ENCODE peak calls at places on chromosomes 11 and 22, in six cellular contexts. One of them, this sample, is unnamed.

GRCh38 chr11:14503023-14503422 is 3.4 kb upstream of the COPB1 start:
- DNase-seq in lower lobe of right lung: no peak
- DNase-seq in dorsolateral prefrontal cortex: no peak
- DNase-seq in lung: no peak
- DNase-seq in fibroblast of pulmonary artery: peak
- DNase-seq in AG04449: peak
- DNase-seq in this sample: no peak

GRCh38 chr11:2290351-2290841 is 11.3 kb downstream of the C11orf21 start:
- DNase-seq in lung: no peak
- DNase-seq in fibroblast of pulmonary artery: no peak
- DNase-seq in lower lobe of right lung: peak
- DNase-seq in AG04449: no peak
- DNase-seq in dorsolateral prefrontal cortex: no peak
- DNase-seq in this sample: no peak

GRCh38 chr22:42801537-42802165 is 55.4 kb downstream of the ARFGAP3 start:
- DNase-seq in fibroblast of pulmonary artery: no peak
- DNase-seq in lower lobe of right lung: no peak
- DNase-seq in dorsolateral prefrontal cortex: no peak
- DNase-seq in AG04449: no peak
- DNase-seq in lung: no peak
- DNase-seq in this sample: no peak

GRCh38 chr11:105177658-105178057 is 38.1 kb upstream of the CARD18 start:
- DNase-seq in lower lobe of right lung: no peak
- DNase-seq in fibroblast of pulmonary artery: peak
- DNase-seq in AG04449: peak
- DNase-seq in dorsolateral prefrontal cortex: no peak
- DNase-seq in lung: no peak
- DNase-seq in this sample: no peak

GRCh38 chr11:61090092-61090491 is 12.2 kb upstream of the CD5 start:
- DNase-seq in lower lobe of right lung: no peak
- DNase-seq in AG04449: no peak
- DNase-seq in fibroblast of pulmonary artery: no peak
- DNase-seq in dorsolateral prefrontal cortex: no peak
- DNase-seq in lung: no peak
- DNase-seq in this sample: no peak

GRCh38 chr11:131073167-131073566 is 156.9 kb upstream of the SNX19 start:
- DNase-seq in fibroblast of pulmonary artery: no peak
- DNase-seq in lower lobe of right lung: no peak
- DNase-seq in AG04449: no peak
- DNase-seq in dorsolateral prefrontal cortex: no peak
- DNase-seq in lung: no peak
- DNase-seq in this sample: no peak

GRCh38 chr11:76234704-76235232 is 28.5 kb upstream of the WNT11 start:
- DNase-seq in fibroblast of pulmonary artery: no peak
- DNase-seq in dorsolateral prefrontal cortex: peak
- DNase-seq in AG04449: no peak
- DNase-seq in lower lobe of right lung: peak
- DNase-seq in lung: peak
- DNase-seq in this sample: no peak

GRCh38 chr22:45709004-45709739 is 37.5 kb downstream of the ATXN10 start:
- DNase-seq in AG04449: no peak
- DNase-seq in lower lobe of right lung: no peak
- DNase-seq in dorsolateral prefrontal cortex: no peak
- DNase-seq in lung: no peak
- DNase-seq in fibroblast of pulmonary artery: peak
- DNase-seq in this sample: no peak

GRCh38 chr11:87252869-87253268 is 215.1 kb downstream of the TMEM135 start:
- DNase-seq in dorsolateral prefrontal cortex: no peak
- DNase-seq in lower lobe of right lung: no peak
- DNase-seq in fibroblast of pulmonary artery: no peak
- DNase-seq in AG04449: no peak
- DNase-seq in lung: no peak
- DNase-seq in this sample: no peak

GRCh38 chr11:8812438-8812837 is 98.6 kb upstream of the AKIP1 start:
- DNase-seq in dorsolateral prefrontal cortex: no peak
- DNase-seq in lower lobe of right lung: peak
- DNase-seq in AG04449: no peak
- DNase-seq in fibroblast of pulmonary artery: peak
- DNase-seq in lung: peak
- DNase-seq in this sample: no peak

GRCh38 chr22:37501176-37501609 is 15.0 kb upstream of the MFNG start:
- DNase-seq in fibroblast of pulmonary artery: peak
- DNase-seq in lower lobe of right lung: no peak
- DNase-seq in dorsolateral prefrontal cortex: no peak
- DNase-seq in AG04449: no peak
- DNase-seq in lung: no peak
- DNase-seq in this sample: no peak

GRCh38 chr11:62770778-62771143 is 435 bp upstream of the TAF6L start:
- DNase-seq in fibroblast of pulmonary artery: no peak
- DNase-seq in dorsolateral prefrontal cortex: peak
- DNase-seq in AG04449: no peak
- DNase-seq in lung: no peak
- DNase-seq in lower lobe of right lung: no peak
- DNase-seq in this sample: no peak

GRCh38 chr11:32838505-32839274 is 9.0 kb downstream of the PRRG4 start:
- DNase-seq in AG04449: no peak
- DNase-seq in lung: no peak
- DNase-seq in lower lobe of right lung: no peak
- DNase-seq in fibroblast of pulmonary artery: peak
- DNase-seq in dorsolateral prefrontal cortex: no peak
- DNase-seq in this sample: peak

GRCh38 chr22:44486538-44486937 is 11.5 kb downstream of the RTL6 start:
- DNase-seq in lung: no peak
- DNase-seq in fibroblast of pulmonary artery: no peak
- DNase-seq in lower lobe of right lung: no peak
- DNase-seq in AG04449: no peak
- DNase-seq in dorsolateral prefrontal cortex: no peak
- DNase-seq in this sample: no peak

GRCh38 chr11:16981651-16982194 is 32.5 kb downstream of the PLEKHA7 start:
- DNase-seq in dorsolateral prefrontal cortex: peak
- DNase-seq in fibroblast of pulmonary artery: peak
- DNase-seq in lower lobe of right lung: peak
- DNase-seq in AG04449: no peak
- DNase-seq in lung: no peak
- DNase-seq in this sample: peak

GRCh38 chr22:24231706-24232105 is 13.2 kb downstream of the GGT5 start:
- DNase-seq in AG04449: no peak
- DNase-seq in lung: no peak
- DNase-seq in dorsolateral prefrontal cortex: no peak
- DNase-seq in lower lobe of right lung: no peak
- DNase-seq in fibroblast of pulmonary artery: no peak
- DNase-seq in this sample: no peak

GRCh38 chr11:130602700-130603584 is 154.5 kb downstream of the ADAMTS15 start:
- DNase-seq in fibroblast of pulmonary artery: no peak
- DNase-seq in AG04449: no peak
- DNase-seq in lower lobe of right lung: no peak
- DNase-seq in lung: no peak
- DNase-seq in dorsolateral prefrontal cortex: no peak
- DNase-seq in this sample: no peak

GRCh38 chr11:113436672-113437252 is 38.4 kb downstream of the DRD2 start:
- DNase-seq in lower lobe of right lung: no peak
- DNase-seq in AG04449: no peak
- DNase-seq in dorsolateral prefrontal cortex: no peak
- DNase-seq in lung: no peak
- DNase-seq in fibroblast of pulmonary artery: no peak
- DNase-seq in this sample: no peak

GRCh38 chr11:12100886-12101285 is 9.5 kb upstream of the MICAL2 start:
- DNase-seq in dorsolateral prefrontal cortex: peak
- DNase-seq in lower lobe of right lung: peak
- DNase-seq in AG04449: no peak
- DNase-seq in fibroblast of pulmonary artery: no peak
- DNase-seq in lung: peak
- DNase-seq in this sample: no peak

GRCh38 chr11:18776324-18776723 is 15.3 kb downstream of the PTPN5 start:
- DNase-seq in AG04449: no peak
- DNase-seq in lower lobe of right lung: no peak
- DNase-seq in lung: no peak
- DNase-seq in dorsolateral prefrontal cortex: no peak
- DNase-seq in fibroblast of pulmonary artery: no peak
- DNase-seq in this sample: no peak

GRCh38 chr11:108551653-108552462 is 41.7 kb downstream of the EXPH5 start:
- DNase-seq in lower lobe of right lung: no peak
- DNase-seq in fibroblast of pulmonary artery: peak
- DNase-seq in AG04449: no peak
- DNase-seq in lung: no peak
- DNase-seq in dorsolateral prefrontal cortex: no peak
- DNase-seq in this sample: no peak

GRCh38 chr11:128470081-128470480 is 117.3 kb downstream of the ETS1 start:
- DNase-seq in fibroblast of pulmonary artery: no peak
- DNase-seq in dorsolateral prefrontal cortex: no peak
- DNase-seq in lung: no peak
- DNase-seq in lower lobe of right lung: no peak
- DNase-seq in AG04449: no peak
- DNase-seq in this sample: no peak

DNA sequence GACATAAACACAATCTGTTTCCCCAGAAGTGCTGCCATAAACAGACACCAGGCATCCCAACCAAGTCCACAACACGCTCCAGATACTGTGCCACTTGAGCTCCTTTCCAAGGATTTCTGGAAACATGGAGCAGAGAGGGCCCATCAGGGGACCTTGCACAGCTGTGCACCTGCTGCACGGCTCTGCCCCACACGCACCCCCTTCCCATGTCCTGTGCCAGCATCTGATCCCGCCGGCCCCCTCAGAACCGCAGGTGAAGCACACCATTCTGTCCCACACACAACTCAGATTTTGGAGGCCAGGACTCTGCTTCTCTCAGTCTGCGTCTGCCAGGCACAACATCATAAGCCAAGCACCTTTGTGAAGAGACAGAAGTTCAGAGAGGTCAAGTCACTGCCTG is 856.2 kb downstream of the TBC1D22A start:
- DNase-seq in AG04449: no peak
- DNase-seq in lower lobe of right lung: no peak
- DNase-seq in fibroblast of pulmonary artery: no peak
- DNase-seq in lung: no peak
- DNase-seq in dorsolateral prefrontal cortex: no peak
- DNase-seq in this sample: no peak
- H3K4me3 ChIP-seq in AG04449: no peak
- H3K4me3 ChIP-seq in lower lobe of right lung: no peak
- H3K4me3 ChIP-seq in fibroblast of pulmonary artery: no peak
- H3K4me3 ChIP-seq in lung: no peak
- H3K4me3 ChIP-seq in dorsolateral prefrontal cortex: no peak
- H3K4me3 ChIP-seq in this sample: no peak

DNA sequence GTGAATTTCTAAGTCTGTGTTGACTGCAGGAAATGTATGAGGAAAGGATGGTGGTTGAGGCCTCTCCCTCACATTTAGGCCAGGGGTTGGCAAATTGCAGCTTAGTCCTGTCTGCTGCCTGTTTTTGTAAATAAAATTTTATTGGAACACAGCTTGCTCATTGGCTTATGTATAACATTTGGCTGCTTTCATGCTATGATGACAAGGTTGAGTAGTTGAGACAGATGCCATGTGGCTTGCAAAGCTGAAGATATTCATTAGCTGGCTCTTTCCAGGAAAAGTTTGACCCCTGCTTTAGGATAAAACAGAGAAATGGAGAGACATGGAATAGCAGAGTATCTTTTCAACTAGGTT is 46.2 kb downstream of the BCR start:
- DNase-seq in dorsolateral prefrontal cortex: no peak
- DNase-seq in fibroblast of pulmonary artery: peak
- DNase-seq in lower lobe of right lung: peak
- DNase-seq in lung: no peak
- DNase-seq in AG04449: no peak
- DNase-seq in this sample: no peak
- H3K4me3 ChIP-seq in dorsolateral prefrontal cortex: no peak
- H3K4me3 ChIP-seq in fibroblast of pulmonary artery: no peak
- H3K4me3 ChIP-seq in lower lobe of right lung: no peak
- H3K4me3 ChIP-seq in lung: no peak
- H3K4me3 ChIP-seq in AG04449: no peak
- H3K4me3 ChIP-seq in this sample: no peak

DNA sequence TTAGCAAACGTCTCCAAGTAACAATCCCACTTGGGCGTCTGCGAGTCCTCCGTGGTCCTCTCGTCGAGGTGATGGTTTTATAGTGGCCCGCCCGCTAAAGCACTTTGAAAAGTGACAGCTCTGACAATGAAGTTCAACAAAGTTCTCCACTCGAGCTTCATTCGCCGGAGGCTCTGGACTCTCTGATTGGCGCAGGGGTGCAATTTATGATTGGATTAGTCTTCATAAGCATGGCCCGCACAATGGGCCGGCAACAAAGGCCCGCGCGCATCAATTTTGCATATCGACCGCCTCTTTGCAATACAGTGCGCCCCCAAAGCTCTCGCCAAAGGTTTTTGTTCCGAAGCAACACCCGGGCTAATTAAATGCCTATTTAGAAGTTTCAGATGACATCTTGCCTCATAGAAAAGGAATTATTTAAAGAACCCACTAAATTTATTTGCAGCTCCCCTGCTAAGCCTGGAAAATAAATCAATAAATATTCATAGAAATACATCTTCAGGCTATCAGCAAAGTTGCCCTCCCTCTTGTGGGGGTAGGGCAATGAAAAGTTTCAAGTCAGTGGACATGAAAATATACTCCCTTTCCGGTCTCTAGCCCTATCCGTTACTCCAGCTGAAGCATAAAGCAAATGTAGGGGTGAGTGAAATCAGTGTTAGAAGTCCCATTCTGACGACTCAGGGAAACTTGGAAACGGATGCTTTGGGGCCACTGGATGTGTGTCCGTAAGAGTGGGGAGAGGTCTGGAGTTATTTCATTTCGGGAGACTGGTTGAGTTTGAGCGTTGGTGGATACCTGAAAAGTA is at the start of gene DBX1:
- DNase-seq in fibroblast of pulmonary artery: no peak
- DNase-seq in lung: no peak
- DNase-seq in lower lobe of right lung: no peak
- DNase-seq in AG04449: no peak
- DNase-seq in dorsolateral prefrontal cortex: no peak
- DNase-seq in this sample: no peak
- H3K4me3 ChIP-seq in fibroblast of pulmonary artery: no peak
- H3K4me3 ChIP-seq in lung: no peak
- H3K4me3 ChIP-seq in lower lobe of right lung: no peak
- H3K4me3 ChIP-seq in AG04449: no peak
- H3K4me3 ChIP-seq in dorsolateral prefrontal cortex: no peak
- H3K4me3 ChIP-seq in this sample: no peak

GRCh38 chr22:31139066-31139465 is 1.2 kb downstream of the PLA2G3 start:
- DNase-seq in dorsolateral prefrontal cortex: no peak
- DNase-seq in lung: no peak
- DNase-seq in fibroblast of pulmonary artery: no peak
- DNase-seq in lower lobe of right lung: peak
- DNase-seq in AG04449: no peak
- DNase-seq in this sample: no peak

GRCh38 chr22:31140746-31141145 is 438 bp upstream of the PLA2G3 start:
- DNase-seq in lower lobe of right lung: peak
- DNase-seq in fibroblast of pulmonary artery: no peak
- DNase-seq in lung: peak
- DNase-seq in AG04449: no peak
- DNase-seq in dorsolateral prefrontal cortex: no peak
- DNase-seq in this sample: no peak

GRCh38 chr22:31141551-31141950 is 1.2 kb upstream of the PLA2G3 start:
- DNase-seq in lower lobe of right lung: no peak
- DNase-seq in AG04449: no peak
- DNase-seq in lung: no peak
- DNase-seq in dorsolateral prefrontal cortex: no peak
- DNase-seq in fibroblast of pulmonary artery: no peak
- DNase-seq in this sample: no peak

GRCh38 chr22:31138126-31138525 is 2.2 kb downstream of the PLA2G3 start:
- DNase-seq in fibroblast of pulmonary artery: no peak
- DNase-seq in AG04449: no peak
- DNase-seq in lower lobe of right lung: no peak
- DNase-seq in dorsolateral prefrontal cortex: no peak
- DNase-seq in lung: no peak
- DNase-seq in this sample: no peak

GRCh38 chr22:31139866-31140716 is at the start of gene PLA2G3:
- DNase-seq in AG04449: no peak
- DNase-seq in lower lobe of right lung: peak
- DNase-seq in dorsolateral prefrontal cortex: no peak
- DNase-seq in lung: peak
- DNase-seq in fibroblast of pulmonary artery: peak
- DNase-seq in this sample: no peak
- H3K4me3 ChIP-seq in AG04449: no peak
- H3K4me3 ChIP-seq in lower lobe of right lung: peak
- H3K4me3 ChIP-seq in dorsolateral prefrontal cortex: no peak
- H3K4me3 ChIP-seq in lung: peak
- H3K4me3 ChIP-seq in fibroblast of pulmonary artery: no peak
- H3K4me3 ChIP-seq in this sample: no peak

This sample was measured in epithelial cell of proximal tubule.